ENCODE peak calls at places on chromosomes 7 and 10, in five cellular contexts. E, N, C, H and M are unnamed samples.

GRCh38 chr7:5248201-5248885 is 34.4 kb upstream of the SLC29A4 start:
- DNase-seq in E (no peak), N (no peak), C (peak; percentile 21), H (no peak), M (no peak)

GRCh38 chr7:143514995-143515735 is 37.5 kb downstream of the TAS2R41 start:
- DNase-seq in E (no peak), N (no peak), C (no peak), H (no peak), M (no peak)

GRCh38 chr10:13685885-13686284 is 99.1 kb downstream of the PRPF18 start:
- DNase-seq in E (no peak), N (peak; percentile 2), C (no peak), H (no peak), M (no peak)

GRCh38 chr7:150875791-150876190 is 23.5 kb downstream of the AOC1 start:
- DNase-seq in E (no peak), N (no peak), C (no peak), H (no peak), M (no peak)

GRCh38 chr10:102523250-102524029 is 19.7 kb downstream of the SUFU start:
- DNase-seq in E (no peak), N (no peak), C (peak; percentile 83), H (no peak), M (peak; percentile 21)

GRCh38 chr10:2985729-2986232 is 81.6 kb upstream of the PFKP start:
- DNase-seq in E (peak; percentile 55), N (peak; percentile 48), C (peak; percentile 66), H (no peak), M (no peak)

GRCh38 chr10:126425473-126426065 is 37.3 kb upstream of the ADAM12 start:
- DNase-seq in E (no peak), N (no peak), C (no peak), H (no peak), M (no peak)

GRCh38 chr7:155384751-155385150 is 73.2 kb upstream of the EN2 start:
- DNase-seq in E (no peak), N (no peak), C (no peak), H (no peak), M (no peak)

GRCh38 chr10:113716109-113717010 is 35.1 kb upstream of the PLEKHS1 start:
- DNase-seq in E (no peak), N (no peak), C (no peak), H (no peak), M (no peak)

GRCh38 chr10:101485681-101486554 is 102.1 kb downstream of the POLL start:
- DNase-seq in E (no peak), N (no peak), C (no peak), H (no peak), M (no peak)

GRCh38 chr10:11447571-11447970 is 163.9 kb downstream of the USP6NL start:
- DNase-seq in E (no peak), N (no peak), C (no peak), H (no peak), M (no peak)

GRCh38 chr10:23345861-23346260 is 1.3 kb upstream of the C10orf67 start:
- DNase-seq in E (no peak), N (no peak), C (peak; percentile 94), H (no peak), M (peak; percentile 67)

GRCh38 chr7:2242541-2243482 is 786 bp downstream of the NUDT1 start:
- DNase-seq in E (no peak), N (peak; percentile 65), C (peak; percentile 20), H (no peak), M (no peak)

GRCh38 chr7:146698995-146699610 is 582.5 kb downstream of the CNTNAP2 start:
- DNase-seq in E (no peak), N (no peak), C (no peak), H (no peak), M (no peak)

GRCh38 chr7:43303740-43304241 is 191.3 kb downstream of the HECW1 start:
- DNase-seq in E (no peak), N (no peak), C (peak; percentile 2), H (no peak), M (no peak)

GRCh38 chr7:7119668-7120208 is 62.6 kb upstream of the C1GALT1 start:
- DNase-seq in E (no peak), N (no peak), C (no peak), H (no peak), M (no peak)

GRCh38 chr10:26807532-26807931 is 53.2 kb downstream of the ABI1 start:
- DNase-seq in E (no peak), N (no peak), C (no peak), H (no peak), M (no peak)

GRCh38 chr10:548212-548897 is 141.1 kb downstream of the DIP2C start:
- DNase-seq in E (no peak), N (no peak), C (no peak), H (no peak), M (no peak)

GRCh38 chr7:30912021-30912420 is 368 bp downstream of the AQP1 start:
- DNase-seq in E (no peak), N (no peak), C (no peak), H (no peak), M (no peak)

GRCh38 chr7:26208040-26208439 is 6.5 kb downstream of the CBX3 start:
- DNase-seq in E (no peak), N (no peak), C (no peak), H (no peak), M (no peak)

GRCh38 chr10:19638173-19638872 is 177.9 kb upstream of the PLXDC2 start:
- DNase-seq in E (no peak), N (peak; percentile 70), C (peak; percentile 95), H (no peak), M (peak; percentile 90)

GRCh38 chr7:138663741-138664710 is 37.1 kb downstream of the SVOPL start:
- DNase-seq in E (no peak), N (no peak), C (no peak), H (no peak), M (no peak)

GRCh38 chr7:50321678-50322077 is 17.2 kb downstream of the IKZF1 start:
- DNase-seq in E (no peak), N (no peak), C (no peak), H (peak; percentile 76), M (no peak)

GRCh38 chr7:102175423-102176170 is 111.1 kb upstream of the SH2B2 start:
- DNase-seq in E (no peak), N (no peak), C (no peak), H (no peak), M (no peak)

GRCh38 chr10:80996615-80997193 is 459.0 kb downstream of the SH2D4B start:
- DNase-seq in E (no peak), N (no peak), C (no peak), H (no peak), M (no peak)
- H3K27ac ChIP-seq in E (no peak overlapping the region), N (no peak overlapping the region), C (no peak overlapping the region), H (no peak overlapping the region), M (no peak overlapping the region)

GRCh38 chr10:72315611-72316385 is 38.9 kb downstream of the DNAJB12 start:
- DNase-seq in E (no peak), N (no peak), C (peak; percentile 52), H (no peak), M (no peak)
- H3K27ac ChIP-seq in E (peak overlapping the region; percentile 75), N (no peak overlapping the region), C (peak overlapping the region; percentile 33), H (no peak overlapping the region), M (no peak overlapping the region)

GRCh38 chr7:123916240-123916724 is 8.8 kb upstream of the SPAM1 start:
- DNase-seq in E (no peak), N (no peak), C (peak; percentile 0), H (no peak), M (no peak)
- H3K27ac ChIP-seq in E (no peak overlapping the region), N (no peak overlapping the region), C (no peak overlapping the region), H (no peak overlapping the region), M (no peak overlapping the region)

GRCh38 chr10:119494224-119495060 is 48.1 kb downstream of the RGS10 start:
- DNase-seq in E (no peak), N (peak; percentile 59), C (peak; percentile 76), H (no peak), M (peak; percentile 54)

GRCh38 chr10:119493155-119493554 is 49.4 kb downstream of the RGS10 start:
- DNase-seq in E (no peak), N (no peak), C (no peak), H (no peak), M (no peak)

GRCh38 chr10:119495061-119495505 is 47.4 kb downstream of the RGS10 start:
- DNase-seq in E (no peak), N (no peak), C (peak; percentile 42), H (no peak), M (no peak)

GRCh38 chr10:119489572-119490326 is 52.8 kb downstream of the RGS10 start:
- DNase-seq in E (no peak), N (peak; percentile 80), C (no peak), H (peak; percentile 70), M (no peak)

DNA sequence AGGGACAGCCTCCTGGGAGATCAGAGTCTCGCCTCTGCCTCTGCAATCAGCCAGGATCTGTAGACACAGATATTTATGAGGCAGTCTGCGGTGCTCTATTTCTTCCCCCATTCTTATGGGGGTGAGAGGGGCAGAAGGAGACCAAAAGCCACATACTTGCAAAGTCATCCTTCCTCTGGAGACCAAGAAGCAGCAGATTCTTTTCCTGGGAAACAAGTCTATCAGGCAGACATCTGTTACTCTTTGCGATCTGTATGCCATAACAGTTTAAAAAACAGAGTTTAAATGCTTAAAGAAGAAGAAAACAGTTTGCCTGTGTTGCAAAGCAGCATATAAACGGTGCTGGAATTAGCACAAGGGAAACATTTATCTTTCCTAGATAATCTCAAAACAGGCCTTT is 50.6 kb downstream of the RGS10 start:
- DNase-seq in E (no peak), N (no peak), C (no peak), H (no peak), M (peak; percentile 16)
- H3K27ac ChIP-seq in E (no peak overlapping the region), N (no peak overlapping the region), C (peak overlapping the region; percentile 90), H (no peak overlapping the region), M (peak overlapping the region; percentile 72)

DNA sequence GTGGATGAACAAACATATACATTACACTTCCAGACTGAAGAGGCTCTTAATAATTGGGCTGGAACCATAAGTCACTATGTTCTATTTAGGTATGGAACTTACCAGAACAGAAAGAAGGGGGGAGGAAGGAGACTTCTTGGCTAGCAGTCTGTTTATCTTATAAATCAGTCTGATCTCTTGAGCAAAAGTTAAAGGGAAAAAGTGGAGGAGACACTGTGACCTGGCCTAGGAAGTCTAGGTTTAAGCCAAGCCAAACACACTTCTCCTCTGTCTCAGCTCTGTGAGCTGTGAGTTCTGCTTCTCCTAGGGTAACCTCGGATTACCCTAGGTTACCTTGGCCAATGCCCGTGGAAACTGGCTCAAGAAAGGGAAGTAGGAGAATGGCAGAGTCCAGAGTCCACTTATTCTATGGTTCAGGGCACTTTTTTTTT is 95.2 kb downstream of the PFKFB3 start:
- DNase-seq in E (no peak), N (no peak), C (no peak), H (no peak), M (no peak)
- H3K27ac ChIP-seq in E (no peak overlapping the region), N (no peak overlapping the region), C (no peak overlapping the region), H (no peak overlapping the region), M (no peak overlapping the region)